ENCODE peak calls at places on chromosomes 1 and 21, in eight cellular contexts. One of them, this sample, is unnamed. For H3K36me3, the result is how much of the 10 kb centered on the place peaks cover.

GRCh38 chr1:13864760-13865159 is 164.8 kb downstream of the PRDM2 start:
- DNase-seq in SK-N-SH: no peak
- DNase-seq in endothelial cell of umbilical vein: no peak
- DNase-seq in GM12878: no peak
- DNase-seq in HepG2: no peak
- DNase-seq in K562: no peak
- DNase-seq in H1: no peak
- DNase-seq in HCT116: no peak
- DNase-seq in this sample: no peak

GRCh38 chr1:117015701-117016100 is 14.1 kb downstream of the CD101 start:
- DNase-seq in GM12878: no peak
- DNase-seq in HepG2: no peak
- DNase-seq in HCT116: no peak
- DNase-seq in endothelial cell of umbilical vein: no peak
- DNase-seq in SK-N-SH: no peak
- DNase-seq in H1: no peak
- DNase-seq in K562: no peak
- DNase-seq in this sample: no peak

GRCh38 chr1:216186816-216187215 is 236.4 kb downstream of the USH2A start:
- DNase-seq in HCT116: no peak
- DNase-seq in endothelial cell of umbilical vein: no peak
- DNase-seq in SK-N-SH: no peak
- DNase-seq in HepG2: no peak
- DNase-seq in H1: no peak
- DNase-seq in K562: no peak
- DNase-seq in GM12878: no peak
- DNase-seq in this sample: peak

GRCh38 chr1:38464071-38464661 is 395.4 kb downstream of the RRAGC start:
- DNase-seq in HepG2: no peak
- DNase-seq in H1: no peak
- DNase-seq in SK-N-SH: no peak
- DNase-seq in GM12878: no peak
- DNase-seq in K562: no peak
- DNase-seq in endothelial cell of umbilical vein: no peak
- DNase-seq in HCT116: no peak
- DNase-seq in this sample: no peak

GRCh38 chr1:36384542-36385409 is 948 bp downstream of the STK40 start:
- DNase-seq in SK-N-SH: peak
- DNase-seq in GM12878: no peak
- DNase-seq in K562: peak
- DNase-seq in HCT116: peak
- DNase-seq in endothelial cell of umbilical vein: peak
- DNase-seq in H1: peak
- DNase-seq in HepG2: peak
- DNase-seq in this sample: no peak

GRCh38 chr21:37219766-37220432 is 47.2 kb downstream of the VPS26C start:
- DNase-seq in GM12878: no peak
- DNase-seq in HCT116: no peak
- DNase-seq in endothelial cell of umbilical vein: no peak
- DNase-seq in HepG2: no peak
- DNase-seq in K562: no peak
- DNase-seq in SK-N-SH: no peak
- DNase-seq in H1: no peak
- DNase-seq in this sample: no peak

GRCh38 chr1:31755197-31755611 is 8.9 kb downstream of the ADGRB2 start:
- DNase-seq in SK-N-SH: peak
- DNase-seq in HepG2: no peak
- DNase-seq in K562: no peak
- DNase-seq in H1: no peak
- DNase-seq in endothelial cell of umbilical vein: no peak
- DNase-seq in GM12878: no peak
- DNase-seq in HCT116: no peak
- DNase-seq in this sample: no peak

GRCh38 chr1:1175221-1176062 is 1.8 kb downstream of the TTLL10 start:
- DNase-seq in HepG2: no peak
- DNase-seq in K562: no peak
- DNase-seq in endothelial cell of umbilical vein: no peak
- DNase-seq in GM12878: no peak
- DNase-seq in HCT116: no peak
- DNase-seq in SK-N-SH: peak
- DNase-seq in H1: no peak
- DNase-seq in this sample: no peak

GRCh38 chr21:37915941-37916794 is at the start of gene KCNJ6:
- DNase-seq in K562: peak
- DNase-seq in H1: peak
- DNase-seq in HCT116: no peak
- DNase-seq in endothelial cell of umbilical vein: peak
- DNase-seq in HepG2: no peak
- DNase-seq in SK-N-SH: peak
- DNase-seq in GM12878: no peak
- DNase-seq in this sample: no peak

GRCh38 chr1:21318714-21319159 is 28.5 kb upstream of the ECE1 start:
- DNase-seq in HCT116: no peak
- DNase-seq in HepG2: no peak
- DNase-seq in H1: no peak
- DNase-seq in endothelial cell of umbilical vein: no peak
- DNase-seq in SK-N-SH: no peak
- DNase-seq in K562: no peak
- DNase-seq in GM12878: no peak
- DNase-seq in this sample: no peak
- TF ChIP-seq POLR2AphosphoS5 in HCT116: no peak
- TF ChIP-seq POLR2AphosphoS5 in HepG2: no peak
- TF ChIP-seq POLR2AphosphoS5 in H1: no peak
- TF ChIP-seq POLR2AphosphoS5 in endothelial cell of umbilical vein: no peak
- TF ChIP-seq POLR2AphosphoS5 in SK-N-SH: no peak
- TF ChIP-seq POLR2AphosphoS5 in K562: no peak
- TF ChIP-seq POLR2AphosphoS5 in GM12878: no peak
- TF ChIP-seq POLR2AphosphoS5 in this sample: no peak

DNA sequence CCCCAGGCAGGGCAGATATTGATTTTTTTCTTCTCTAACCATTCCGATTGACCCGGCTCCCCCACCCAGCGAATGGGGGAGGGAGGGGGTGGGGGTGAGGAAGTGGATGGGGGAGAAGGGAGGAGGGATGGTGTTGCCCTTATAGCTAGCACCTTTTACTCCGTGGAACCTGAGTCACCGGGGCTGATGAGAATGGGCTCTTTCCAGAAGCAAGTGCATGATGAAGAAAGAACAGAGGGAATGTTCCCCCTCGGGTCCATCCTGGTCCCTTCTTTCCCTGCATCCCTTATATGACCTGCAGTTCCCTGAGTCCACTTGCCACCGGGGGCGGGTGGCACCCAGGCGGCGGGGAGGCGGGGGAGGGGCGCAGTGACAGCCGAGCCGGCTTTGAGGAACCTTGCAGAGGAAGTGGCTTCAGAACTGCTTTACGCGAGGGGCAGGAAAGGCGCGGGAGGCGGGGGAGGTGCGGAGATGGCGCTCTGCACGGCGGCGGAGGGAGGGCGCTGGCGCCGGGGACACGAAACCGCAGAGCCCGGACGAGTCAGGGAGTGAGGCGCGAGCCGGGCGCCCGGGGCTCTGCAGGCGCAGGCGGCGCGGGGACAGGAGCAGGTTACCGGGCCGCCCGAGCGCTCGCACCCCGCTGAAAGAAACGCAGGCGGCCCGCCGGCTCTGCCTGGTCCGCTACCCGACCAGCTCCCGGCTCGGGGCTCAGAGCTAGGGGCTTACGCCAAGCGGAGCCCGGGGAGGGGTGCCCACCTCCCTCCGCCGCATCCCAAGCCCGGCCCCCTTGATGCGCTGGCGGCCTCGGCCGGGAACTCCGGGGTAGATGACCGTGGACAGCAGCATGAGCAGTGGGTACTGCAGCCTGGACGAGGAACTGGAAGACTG is 49.7 kb downstream of the RASSF5 start:
- DNase-seq in GM12878: no peak
- DNase-seq in SK-N-SH: peak
- DNase-seq in HCT116: no peak
- DNase-seq in H1: peak
- DNase-seq in K562: peak
- DNase-seq in HepG2: no peak
- DNase-seq in endothelial cell of umbilical vein: peak
- DNase-seq in this sample: no peak
- H3K9ac ChIP-seq in GM12878: peak
- H3K9ac ChIP-seq in SK-N-SH: no peak
- H3K9ac ChIP-seq in HCT116: peak
- H3K9ac ChIP-seq in H1: no peak
- H3K9ac ChIP-seq in K562: peak
- H3K9ac ChIP-seq in HepG2: no peak
- H3K9ac ChIP-seq in endothelial cell of umbilical vein: no peak
- H3K9ac ChIP-seq in this sample: peak

GRCh38 chr1:43664369-43664768 is 14.4 kb downstream of the KDM4A start:
- DNase-seq in HCT116: no peak
- DNase-seq in GM12878: peak
- DNase-seq in endothelial cell of umbilical vein: no peak
- DNase-seq in SK-N-SH: no peak
- DNase-seq in H1: no peak
- DNase-seq in HepG2: no peak
- DNase-seq in K562: no peak
- DNase-seq in this sample: no peak
- H3K36me3 ChIP-seq in HCT116: half or more
- H3K36me3 ChIP-seq in GM12878: under half
- H3K36me3 ChIP-seq in endothelial cell of umbilical vein: under half
- H3K36me3 ChIP-seq in SK-N-SH: half or more
- H3K36me3 ChIP-seq in H1: half or more
- H3K36me3 ChIP-seq in HepG2: under half
- H3K36me3 ChIP-seq in K562: half or more
- H3K36me3 ChIP-seq in this sample: half or more

GRCh38 chr1:60903591-60903990 is 178.8 kb upstream of the NFIA start:
- DNase-seq in H1: no peak
- DNase-seq in SK-N-SH: peak
- DNase-seq in HCT116: no peak
- DNase-seq in HepG2: no peak
- DNase-seq in K562: no peak
- DNase-seq in endothelial cell of umbilical vein: no peak
- DNase-seq in GM12878: no peak
- DNase-seq in this sample: no peak
- TF ChIP-seq POLR2AphosphoS5 in H1: no peak
- TF ChIP-seq POLR2AphosphoS5 in SK-N-SH: no peak
- TF ChIP-seq POLR2AphosphoS5 in HCT116: no peak
- TF ChIP-seq POLR2AphosphoS5 in HepG2: no peak
- TF ChIP-seq POLR2AphosphoS5 in K562: no peak
- TF ChIP-seq POLR2AphosphoS5 in endothelial cell of umbilical vein: no peak
- TF ChIP-seq POLR2AphosphoS5 in GM12878: no peak
- TF ChIP-seq POLR2AphosphoS5 in this sample: no peak

GRCh38 chr1:43232482-43232881 is 37.3 kb upstream of the TMEM125 start:
- DNase-seq in HCT116: no peak
- DNase-seq in endothelial cell of umbilical vein: no peak
- DNase-seq in HepG2: no peak
- DNase-seq in SK-N-SH: no peak
- DNase-seq in GM12878: no peak
- DNase-seq in K562: no peak
- DNase-seq in H1: no peak
- DNase-seq in this sample: no peak
- H3K9ac ChIP-seq in HCT116: no peak
- H3K9ac ChIP-seq in endothelial cell of umbilical vein: peak
- H3K9ac ChIP-seq in HepG2: no peak
- H3K9ac ChIP-seq in SK-N-SH: no peak
- H3K9ac ChIP-seq in GM12878: no peak
- H3K9ac ChIP-seq in K562: no peak
- H3K9ac ChIP-seq in H1: no peak
- H3K9ac ChIP-seq in this sample: no peak

DNA sequence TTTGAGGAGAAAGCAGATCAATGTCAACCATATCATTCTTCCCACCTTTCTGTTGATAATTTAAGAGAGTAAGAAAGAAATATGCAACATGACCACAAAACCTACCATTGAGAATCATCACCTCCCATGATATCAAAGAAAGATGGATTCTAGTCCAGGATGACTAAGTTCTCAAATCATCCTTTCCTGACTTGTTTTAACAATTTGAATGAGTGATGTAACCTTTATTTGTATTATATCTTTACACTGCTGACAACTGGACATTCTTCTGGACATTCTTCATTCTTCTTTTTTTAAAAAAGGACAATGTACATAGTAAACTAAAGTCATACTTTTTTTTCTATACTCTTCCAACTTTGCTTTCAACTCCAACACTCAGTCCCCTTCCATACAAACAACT is 9.5 kb downstream of the PSMB4 start:
- DNase-seq in HCT116: no peak
- DNase-seq in GM12878: no peak
- DNase-seq in SK-N-SH: no peak
- DNase-seq in endothelial cell of umbilical vein: no peak
- DNase-seq in H1: no peak
- DNase-seq in K562: no peak
- DNase-seq in HepG2: no peak
- DNase-seq in this sample: no peak
- H3K36me3 ChIP-seq in HCT116: under half
- H3K36me3 ChIP-seq in GM12878: under half
- H3K36me3 ChIP-seq in SK-N-SH: half or more
- H3K36me3 ChIP-seq in endothelial cell of umbilical vein: under half
- H3K36me3 ChIP-seq in H1: half or more
- H3K36me3 ChIP-seq in K562: half or more
- H3K36me3 ChIP-seq in HepG2: under half
- H3K36me3 ChIP-seq in this sample: half or more

GRCh38 chr1:10152709-10153284 is 57.6 kb upstream of the KIF1B start:
- DNase-seq in GM12878: no peak
- DNase-seq in H1: peak
- DNase-seq in HCT116: peak
- DNase-seq in HepG2: no peak
- DNase-seq in K562: peak
- DNase-seq in SK-N-SH: peak
- DNase-seq in endothelial cell of umbilical vein: peak
- DNase-seq in this sample: no peak
- TF ChIP-seq POLR2AphosphoS5 in GM12878: no peak
- TF ChIP-seq POLR2AphosphoS5 in H1: no peak
- TF ChIP-seq POLR2AphosphoS5 in HCT116: no peak
- TF ChIP-seq POLR2AphosphoS5 in HepG2: no peak
- TF ChIP-seq POLR2AphosphoS5 in K562: no peak
- TF ChIP-seq POLR2AphosphoS5 in SK-N-SH: no peak
- TF ChIP-seq POLR2AphosphoS5 in endothelial cell of umbilical vein: no peak
- TF ChIP-seq POLR2AphosphoS5 in this sample: no peak

DNA sequence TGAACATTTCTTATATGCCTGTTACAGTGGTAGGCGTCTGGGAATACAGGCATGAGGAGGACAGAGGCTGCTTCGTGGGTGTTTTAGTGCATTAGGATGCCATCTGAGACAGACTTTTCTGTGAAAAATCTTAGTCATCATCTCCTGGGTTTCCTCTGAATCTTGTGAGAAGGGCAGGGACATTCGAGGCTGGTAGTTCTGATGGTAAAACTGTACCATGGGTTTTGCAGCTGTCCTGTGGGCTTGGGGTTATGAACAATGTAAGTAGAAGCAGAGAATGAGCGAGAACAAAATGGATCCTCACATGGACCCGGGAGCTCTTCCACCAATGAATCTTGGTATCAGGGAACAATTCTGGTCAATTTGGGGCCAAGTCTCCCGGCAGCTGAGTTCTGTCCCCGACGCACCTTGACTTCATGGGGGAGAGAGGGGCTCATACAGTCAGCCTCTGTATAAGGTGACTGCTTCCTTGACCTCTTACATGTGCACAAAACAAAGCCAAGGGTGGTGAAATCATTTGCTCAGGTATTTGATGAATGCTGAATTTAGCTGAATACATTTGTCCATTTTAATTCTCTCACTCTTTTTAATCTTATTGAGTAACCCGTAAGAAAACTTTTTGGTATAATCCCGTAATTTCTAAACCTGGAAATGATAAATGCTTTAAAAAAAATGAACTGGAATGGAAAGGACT is 63.6 kb upstream of the ERRFI1 start:
- DNase-seq in H1: no peak
- DNase-seq in HepG2: no peak
- DNase-seq in HCT116: no peak
- DNase-seq in K562: no peak
- DNase-seq in endothelial cell of umbilical vein: peak
- DNase-seq in SK-N-SH: no peak
- DNase-seq in GM12878: no peak
- DNase-seq in this sample: no peak
- H3K9ac ChIP-seq in H1: no peak
- H3K9ac ChIP-seq in HepG2: no peak
- H3K9ac ChIP-seq in HCT116: peak
- H3K9ac ChIP-seq in K562: no peak
- H3K9ac ChIP-seq in endothelial cell of umbilical vein: peak
- H3K9ac ChIP-seq in SK-N-SH: peak
- H3K9ac ChIP-seq in GM12878: no peak
- H3K9ac ChIP-seq in this sample: no peak

GRCh38 chr21:33566514-33566913 is 22.0 kb downstream of the DONSON start:
- DNase-seq in endothelial cell of umbilical vein: no peak
- DNase-seq in H1: no peak
- DNase-seq in GM12878: no peak
- DNase-seq in K562: no peak
- DNase-seq in HCT116: no peak
- DNase-seq in SK-N-SH: no peak
- DNase-seq in HepG2: no peak
- DNase-seq in this sample: no peak
- H3K36me3 ChIP-seq in endothelial cell of umbilical vein: under half
- H3K36me3 ChIP-seq in H1: half or more
- H3K36me3 ChIP-seq in GM12878: under half
- H3K36me3 ChIP-seq in K562: half or more
- H3K36me3 ChIP-seq in HCT116: under half
- H3K36me3 ChIP-seq in SK-N-SH: half or more
- H3K36me3 ChIP-seq in HepG2: under half
- H3K36me3 ChIP-seq in this sample: half or more